ENCODE peak calls at places on chromosomes 7 and 10, in seven cellular contexts. E is cardiac muscle cell, M is transverse colon, R is spleen, T is A549, J is OCI-LY7, A is HepG2. I is an unnamed sample.

GRCh38 chr7:98826400-98826799 is 43.4 kb downstream of the TMEM130 start:
- DNase-seq in A (no peak), T (no peak), J (no peak), M (no peak), E (no peak), R (no peak), I (no peak)

GRCh38 chr7:18384491-18385143 is 110.9 kb upstream of the HDAC9 start:
- DNase-seq in E (no peak), T (no peak), J (no peak), A (no peak), M (no peak), R (no peak), I (no peak)

GRCh38 chr10:63071145-63071544 is 62.0 kb upstream of the NRBF2 start:
- DNase-seq in E (no peak), T (no peak), M (peak), J (no peak), R (no peak), A (no peak), I (no peak)

GRCh38 chr10:69655868-69656555 is 26.0 kb downstream of the FAM241B start:
- DNase-seq in A (no peak), J (no peak), M (no peak), R (peak), E (no peak), T (no peak), I (no peak)

GRCh38 chr7:158976468-158976848 is 120.1 kb downstream of the DYNC2I1 start:
- DNase-seq in J (no peak), M (no peak), A (peak), R (no peak), T (no peak), E (peak), I (no peak)

GRCh38 chr10:102927311-102928010 is 9.4 kb downstream of the CNNM2 start:
- DNase-seq in M (peak), J (no peak), T (no peak), E (no peak), A (no peak), R (no peak), I (no peak)

GRCh38 chr10:83934062-83934461 is 205.2 kb upstream of the GHITM start:
- DNase-seq in T (no peak), E (no peak), J (no peak), M (no peak), A (no peak), R (no peak), I (no peak)

GRCh38 chr10:25493122-25493893 is 318.5 kb downstream of the GPR158 start:
- DNase-seq in J (no peak), A (no peak), M (no peak), T (peak), E (peak), R (no peak), I (no peak)

GRCh38 chr7:38185395-38185920 is 7.4 kb downstream of the STARD3NL start:
- DNase-seq in J (no peak), T (no peak), A (no peak), R (no peak), M (no peak), E (peak), I (no peak)

GRCh38 chr7:30170460-30171197 is 35.8 kb downstream of the MTURN start:
- DNase-seq in R (no peak), J (no peak), T (no peak), E (no peak), M (no peak), A (no peak), I (no peak)

GRCh38 chr10:49552277-49552676 is 13.4 kb upstream of the ERCC6 start:
- DNase-seq in E (peak), T (peak), R (no peak), A (no peak), M (no peak), J (no peak), I (no peak)

GRCh38 chr7:144842377-144842851 is 6.6 kb upstream of the TPK1 start:
- DNase-seq in E (peak), T (peak), A (no peak), R (peak), J (no peak), M (peak), I (peak)

GRCh38 chr10:78336402-78336791 is 302.7 kb downstream of the RPS24 start:
- DNase-seq in A (no peak), T (no peak), J (no peak), R (no peak), M (no peak), E (peak), I (peak)

GRCh38 chr10:92757066-92757716 is 67.4 kb downstream of the HHEX start:
- DNase-seq in T (peak), E (peak), J (peak), A (peak), M (peak), R (peak), I (peak)

GRCh38 chr7:142535123-142535779 is 214.0 kb upstream of the PRSS1 start:
- DNase-seq in M (peak), E (peak), R (no peak), T (peak), J (peak), A (peak), I (no peak)
- H3K4me3 ChIP-seq in M (no peak), E (no peak), R (no peak), T (no peak), J (no peak), A (no peak), I (no peak)

DNA sequence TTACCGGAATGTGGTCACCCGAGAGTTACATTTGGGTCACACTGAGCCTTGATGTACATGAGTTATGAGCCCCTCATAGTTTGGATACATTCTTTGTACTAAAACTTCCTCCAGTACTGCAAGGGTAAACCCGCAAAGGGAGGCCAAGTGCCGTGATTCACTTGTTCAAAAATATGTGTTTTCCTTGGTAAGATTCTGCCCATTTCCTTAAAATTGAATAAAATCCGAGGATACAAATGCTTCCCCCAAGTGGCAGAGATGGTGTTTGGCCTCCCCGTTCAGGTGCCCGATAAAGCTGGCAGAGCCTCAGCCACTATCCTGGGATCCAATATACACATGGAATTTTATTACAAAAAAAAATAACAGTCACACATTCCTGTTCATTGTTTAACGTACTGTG is 268.3 kb downstream of the DIP2C start:
- DNase-seq in J (no peak), E (no peak), T (no peak), R (no peak), A (no peak), M (no peak), I (no peak)
- TF ChIP-seq CTCF in J (no peak), E (no peak), T (no peak), R (no peak), A (no peak), M (no peak), I (no peak)

DNA sequence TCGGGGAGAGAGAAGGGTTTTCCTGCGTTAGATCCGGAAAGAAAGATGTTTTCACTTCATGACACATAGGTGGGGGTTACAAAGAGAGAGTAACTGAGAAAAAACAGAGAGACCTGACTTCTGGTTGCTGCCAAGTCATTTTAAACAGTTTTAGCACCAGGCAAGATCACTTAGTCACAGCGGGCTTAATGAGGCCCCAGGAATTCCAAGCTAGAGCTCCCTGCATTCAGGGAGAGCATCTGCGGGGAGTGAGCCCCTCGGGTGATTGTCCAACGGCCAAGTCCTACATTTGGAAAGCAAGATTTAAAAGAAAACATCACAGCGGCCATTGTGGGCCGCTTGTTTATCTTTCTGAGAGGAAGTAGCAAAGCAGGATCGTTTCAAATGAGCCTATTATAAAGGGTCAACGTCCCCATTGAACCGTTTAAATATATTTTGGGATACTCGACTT is 78.5 kb downstream of the ARHGAP22 start:
- DNase-seq in E (peak), R (no peak), A (no peak), J (no peak), T (no peak), M (no peak), I (no peak)
- H3K4me3 ChIP-seq in E (no peak), R (no peak), A (no peak), J (no peak), T (no peak), M (no peak), I (no peak)

DNA sequence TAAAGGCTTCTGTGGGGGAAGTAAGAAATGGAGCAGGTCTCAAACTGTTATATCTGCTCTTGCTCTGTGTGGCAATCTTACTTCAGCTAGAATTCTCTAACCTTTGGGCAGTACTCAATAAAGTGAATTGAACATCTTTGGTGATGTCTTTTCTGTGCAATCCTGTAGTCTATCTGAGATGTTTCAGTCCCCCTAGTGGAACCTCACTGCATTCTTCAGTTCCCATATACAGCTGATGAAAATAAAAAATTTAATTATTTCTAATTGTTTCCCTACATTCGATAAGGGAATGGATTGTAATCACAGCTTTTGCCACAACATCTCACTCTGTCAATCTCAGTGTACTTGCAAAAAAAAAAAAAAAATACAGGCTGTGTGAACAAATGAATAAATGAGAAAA is 522.6 kb downstream of the DNAJB9 start:
- DNase-seq in A (no peak), M (no peak), T (no peak), R (no peak), J (no peak), E (no peak), I (no peak)
- TF ChIP-seq CTCF in A (no peak), M (no peak), T (no peak), R (no peak), J (peak), E (peak), I (no peak)

DNA sequence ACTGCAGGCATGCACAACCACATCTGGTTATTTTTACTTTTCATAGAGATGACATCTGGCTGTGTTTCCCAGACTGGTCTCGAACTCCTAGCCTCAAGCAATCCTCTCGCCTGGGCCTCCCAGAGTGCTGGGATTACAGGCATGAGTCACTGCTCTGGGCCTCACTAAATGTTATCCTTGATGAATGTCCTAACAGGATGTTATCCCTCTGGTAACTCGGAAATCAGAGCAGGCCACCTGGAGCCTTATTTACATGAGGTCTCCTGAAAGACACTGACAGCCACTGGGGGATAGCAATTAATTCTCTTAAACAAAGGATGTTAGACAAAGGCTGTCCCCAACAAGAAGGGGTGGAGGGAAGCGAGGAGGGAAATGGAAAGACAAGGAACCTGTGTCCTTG is 4.5 kb upstream of the ZNF438 start:
- DNase-seq in R (no peak), E (no peak), J (no peak), A (no peak), M (no peak), T (no peak), I (no peak)
- H3K4me3 ChIP-seq in R (no peak), E (no peak), J (no peak), A (no peak), M (no peak), T (no peak), I (no peak)

DNA sequence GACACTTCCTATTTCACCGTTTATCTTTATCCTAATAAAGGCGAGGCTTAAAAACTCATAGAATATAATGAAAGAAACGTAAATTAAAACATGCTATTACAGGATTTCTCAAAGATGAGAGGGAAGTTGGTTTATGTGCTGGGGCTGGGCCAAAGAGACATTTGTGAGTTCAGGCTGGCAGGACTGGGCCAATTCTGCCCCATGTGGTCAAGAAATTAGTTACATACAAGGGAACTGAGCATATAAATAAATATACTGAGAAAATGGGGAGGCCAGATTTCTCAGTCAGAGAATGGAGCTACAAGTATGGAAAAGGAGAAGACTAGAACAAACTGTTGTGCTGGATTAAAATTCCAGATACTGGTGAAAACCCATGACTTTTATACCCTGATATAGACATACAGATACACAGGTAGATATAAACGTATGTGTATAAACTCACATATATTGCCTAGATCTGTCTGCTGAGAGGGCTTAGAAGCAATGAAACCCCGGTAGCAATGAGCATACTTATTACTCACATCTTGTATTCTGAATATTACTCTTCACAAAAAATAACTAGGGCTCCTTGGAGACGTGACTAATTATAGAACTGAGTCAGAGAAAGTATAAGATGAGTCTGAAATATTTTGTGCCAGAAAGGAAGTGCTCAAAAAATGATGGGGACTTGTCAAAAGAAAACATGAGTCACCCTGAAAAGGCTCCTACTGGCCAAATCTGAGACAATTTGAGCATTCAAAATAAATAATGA is 155.7 kb upstream of the FGFR2 start:
- DNase-seq in J (peak), R (no peak), T (peak), M (no peak), A (no peak), E (peak), I (no peak)
- TF ChIP-seq CTCF in J (peak), R (no peak), T (no peak), M (no peak), A (no peak), E (peak), I (no peak)